ENCODE peak calls at places on chromosome 12, in eight cellular contexts. R is astrocyte of the cerebellum; H is activated CD4-positive, alpha-beta T cell treated with anti-CD3 and anti-CD28 coated beads for 48 hours; C is stimulated activated CD4-positive, alpha-beta T cell treated with anti-CD3 and anti-CD28 coated beads, Interleukin-4, amount 100 ng/mL, for 48 hours; A is cardiac septum; X is NCI-H345; F is sciatic nerve; S is left ventricle myocardium superior. M is an unnamed sample.
A peak's percentile ranks its signal among the peaks of the same experiment; 100 is the strongest.

GRCh38 chr12:102051431-102051965 is 10.3 kb downstream of the WASHC3 start:
- DNase-seq in C (no peak), X (no peak), S (no peak), F (no peak), H (no peak), R (no peak), A (no peak), M (no peak)

GRCh38 chr12:131701705-131702572 is 9.0 kb upstream of the SFSWAP start:
- DNase-seq in A (no peak), H (no peak), C (no peak), S (no peak), F (no peak), R (no peak), X (no peak), M (no peak)

GRCh38 chr12:74598819-74599218 is 61.2 kb downstream of the ATXN7L3B start:
- DNase-seq in A (no peak), R (no peak), S (no peak), X (no peak), H (no peak), F (no peak), C (no peak), M (no peak)

GRCh38 chr12:67594888-67595287 is 53.7 kb upstream of the DYRK2 start:
- DNase-seq in A (no peak), F (no peak), S (no peak), X (no peak), R (no peak), H (no peak), C (no peak), M (no peak)

GRCh38 chr12:121228919-121229650 is 19.2 kb downstream of the P2RX4 start:
- DNase-seq in X (no peak), F (no peak), R (no peak), C (no peak), H (no peak), S (no peak), A (no peak), M (no peak)

GRCh38 chr12:47741340-47741703 is 16.0 kb upstream of the ENDOU start:
- DNase-seq in R (no peak), F (peak; percentile 89), S (peak; percentile 91), C (peak; percentile 40), X (peak; percentile 85), A (peak; percentile 90), H (peak; percentile 65), M (no peak)

GRCh38 chr12:77943466-77943865 is 112.8 kb downstream of the NAV3 start:
- DNase-seq in X (no peak), S (no peak), R (no peak), F (no peak), H (no peak), C (no peak), A (no peak), M (no peak)

GRCh38 chr12:78726854-78727253 is 137.7 kb upstream of the SYT1 start:
- DNase-seq in R (no peak), F (no peak), C (no peak), S (no peak), X (no peak), H (no peak), A (no peak), M (no peak)

GRCh38 chr12:88723219-88723618 is 142.9 kb upstream of the KITLG start:
- DNase-seq in A (no peak), X (no peak), H (no peak), F (no peak), S (no peak), C (no peak), R (no peak), M (no peak)

GRCh38 chr12:16349132-16349463 is 1.7 kb downstream of the MGST1 start:
- DNase-seq in S (peak; percentile 61), R (peak; percentile 79), A (no peak), X (no peak), F (peak; percentile 67), C (no peak), H (no peak), M (no peak)

GRCh38 chr12:16526693-16527092 is 79.3 kb downstream of the LMO3 start:
- DNase-seq in C (no peak), A (no peak), F (no peak), H (no peak), R (peak; percentile 26), S (no peak), X (no peak), M (no peak)

GRCh38 chr12:26746315-26746714 is 86.7 kb downstream of the ITPR2 start:
- DNase-seq in C (no peak), X (no peak), F (no peak), S (no peak), H (no peak), R (peak; percentile 55), A (no peak), M (no peak)

GRCh38 chr12:15164997-15165659 is 56.1 kb downstream of the RERG start:
- DNase-seq in A (no peak), F (no peak), H (no peak), C (no peak), S (no peak), R (peak; percentile 70), X (no peak), M (no peak)

GRCh38 chr12:5201554-5202243 is 158.0 kb downstream of the KCNA5 start:
- DNase-seq in A (no peak), H (no peak), F (no peak), X (no peak), C (no peak), S (peak; percentile 53), R (no peak), M (no peak)

GRCh38 chr12:54502485-54502884 is 4.9 kb downstream of the NCKAP1L start:
- DNase-seq in X (no peak), F (no peak), H (no peak), R (no peak), C (no peak), S (no peak), A (no peak), M (no peak)

GRCh38 chr12:2383276-2384028 is 330.7 kb downstream of the CACNA1C start:
- DNase-seq in X (no peak), S (no peak), H (no peak), F (no peak), A (no peak), R (no peak), C (no peak), M (no peak)

GRCh38 chr12:77299001-77299400 is 233.6 kb upstream of the E2F7 start:
- DNase-seq in F (no peak), S (no peak), H (no peak), A (no peak), C (no peak), R (no peak), X (no peak), M (no peak)

GRCh38 chr12:85794551-85794950 is 41.7 kb downstream of the RASSF9 start:
- DNase-seq in A (no peak), H (no peak), S (no peak), C (no peak), R (peak; percentile 87), X (no peak), F (no peak), M (no peak)

GRCh38 chr12:119006749-119007148 is 25.4 kb downstream of the SRRM4 start:
- DNase-seq in C (no peak), S (no peak), A (no peak), F (no peak), R (no peak), X (no peak), H (no peak), M (no peak)

GRCh38 chr12:92065018-92065499 is 80.6 kb downstream of the BTG1 start:
- DNase-seq in F (no peak), H (peak; percentile 51), X (peak; percentile 90), A (no peak), R (no peak), S (no peak), C (peak; percentile 25), M (no peak)

GRCh38 chr12:9810721-9811120 is 16.6 kb upstream of the KLRF1 start:
- DNase-seq in F (no peak), R (no peak), X (no peak), H (no peak), C (no peak), S (no peak), A (no peak), M (no peak)

GRCh38 chr12:89893972-89894706 is 185.5 kb upstream of the ATP2B1 start:
- DNase-seq in A (no peak), R (no peak), H (no peak), S (no peak), C (no peak), X (no peak), F (no peak), M (no peak)

GRCh38 chr12:131619106-131619642 is 91.7 kb upstream of the SFSWAP start:
- DNase-seq in A (no peak), C (no peak), H (no peak), R (no peak), F (no peak), S (no peak), X (no peak), M (no peak)

GRCh38 chr12:77388611-77389265 is 323.4 kb upstream of the E2F7 start:
- DNase-seq in C (no peak), X (no peak), S (no peak), R (no peak), F (no peak), H (no peak), A (no peak), M (no peak)

GRCh38 chr12:4441355-4442330 is 4.0 kb downstream of the FGF6 start:
- DNase-seq in F (peak; percentile 15), X (peak; percentile 83), R (no peak), A (peak; percentile 71), S (no peak), H (no peak), C (no peak), M (peak; percentile 8)

GRCh38 chr12:116950628-116951325 is 40.0 kb downstream of the FBXW8 start:
- DNase-seq in F (no peak), S (no peak), X (no peak), C (no peak), H (no peak), A (no peak), R (no peak), M (no peak)

GRCh38 chr12:120388711-120389431 is 19.9 kb upstream of the MSI1 start:
- DNase-seq in X (peak; percentile 81), F (no peak), H (no peak), C (no peak), S (no peak), R (no peak), A (no peak), M (no peak)

GRCh38 chr12:106300761-106301160 is 1.8 kb upstream of the TCP11L2 start:
- DNase-seq in S (no peak), R (no peak), H (no peak), F (no peak), X (no peak), C (no peak), A (no peak), M (no peak)

GRCh38 chr12:115378296-115378695 is 694.3 kb upstream of the TBX3 start:
- DNase-seq in H (no peak), X (no peak), R (peak; percentile 24), C (no peak), A (no peak), S (no peak), F (no peak), M (no peak)

GRCh38 chr12:54294152-54294913 is 6.5 kb downstream of the NFE2 start:
- DNase-seq in F (peak; percentile 70), X (peak; percentile 25), C (peak; percentile 55), S (peak; percentile 55), H (peak; percentile 75), A (no peak), R (no peak), M (peak; percentile 33)

GRCh38 chr12:43282106-43282505 is 269.9 kb downstream of the ADAMTS20 start:
- DNase-seq in R (peak; percentile 31), X (no peak), C (no peak), F (no peak), S (no peak), H (no peak), A (no peak), M (no peak)

M was measured in progenitor cell of endocrine pancreas.